ENCODE peak calls at places on chromosome 5, in eight cellular contexts. M, L, K, B, V, P, Z and U are unnamed samples.

GRCh38 chr5:7628248-7628647 is 222.7 kb downstream of the CFAP90 start:
- DNase-seq in K (no peak), L (no peak), P (no peak), V (no peak), M (no peak), B (no peak), Z (no peak), U (no peak)

GRCh38 chr5:126056851-126057622 is 366.2 kb upstream of the GRAMD2B start:
- DNase-seq in M (no peak), P (no peak), V (no peak), B (no peak), L (no peak), Z (no peak), K (no peak), U (no peak)

GRCh38 chr5:74227081-74227480 is 413.4 kb downstream of the ENC1 start:
- DNase-seq in B (no peak), L (no peak), V (no peak), M (no peak), K (no peak), Z (no peak), P (no peak), U (no peak)

GRCh38 chr5:91541696-91542095 is 158.6 kb upstream of the ARRDC3 start:
- DNase-seq in P (no peak), L (no peak), M (no peak), K (no peak), B (no peak), Z (no peak), V (no peak), U (no peak)

GRCh38 chr5:39523821-39524220 is 99.0 kb upstream of the DAB2 start:
- DNase-seq in V (no peak), L (no peak), B (no peak), Z (peak; percentile 86), K (no peak), M (no peak), P (no peak), U (no peak)

GRCh38 chr5:113507601-113508000 is 5.9 kb upstream of the YTHDC2 start:
- DNase-seq in P (no peak), V (no peak), M (no peak), Z (no peak), K (peak; percentile 19), B (no peak), L (no peak), U (no peak)

GRCh38 chr5:15897609-15898008 is 282.0 kb downstream of the MARCHF11 start:
- DNase-seq in Z (peak; percentile 54), L (no peak), K (no peak), P (no peak), V (no peak), B (no peak), M (no peak), U (no peak)

GRCh38 chr5:6492934-6493333 is 44.3 kb downstream of the UBE2QL1 start:
- DNase-seq in Z (no peak), L (no peak), K (no peak), M (no peak), B (no peak), V (no peak), P (no peak), U (no peak)

GRCh38 chr5:59618644-59619043 is 274.9 kb downstream of the PDE4D start:
- DNase-seq in V (no peak), K (no peak), P (no peak), Z (no peak), B (no peak), L (no peak), M (no peak), U (no peak)

GRCh38 chr5:114362197-114362976 is 517 bp downstream of the KCNN2 start:
- DNase-seq in P (peak; percentile 55), Z (no peak), L (no peak), B (no peak), K (peak; percentile 1), V (peak; percentile 84), M (peak; percentile 24), U (peak; percentile 67)

GRCh38 chr5:137216976-137217598 is 282.0 kb downstream of the SPOCK1 start:
- DNase-seq in B (no peak), P (no peak), M (no peak), V (no peak), L (no peak), Z (no peak), K (no peak), U (no peak)

GRCh38 chr5:151023651-151024050 is 3.3 kb downstream of the GPX3 start:
- DNase-seq in B (peak; percentile 38), K (no peak), V (no peak), M (no peak), P (no peak), Z (peak; percentile 32), L (peak; percentile 80), U (peak; percentile 72)

GRCh38 chr5:132266031-132266835 is 8.7 kb downstream of the PDLIM4 start:
- DNase-seq in P (no peak), K (no peak), Z (no peak), B (no peak), M (no peak), L (no peak), V (no peak), U (no peak)

GRCh38 chr5:157336423-157336744 is 70.5 kb downstream of the CYFIP2 start:
- DNase-seq in P (no peak), V (no peak), Z (no peak), L (no peak), K (no peak), B (no peak), M (peak; percentile 34), U (no peak)

GRCh38 chr5:45793638-45794532 is 97.7 kb upstream of the HCN1 start:
- DNase-seq in V (no peak), P (no peak), M (no peak), B (no peak), Z (no peak), K (no peak), L (no peak), U (no peak)

GRCh38 chr5:45799388-45799787 is 103.2 kb upstream of the HCN1 start:
- DNase-seq in M (no peak), V (no peak), B (no peak), P (no peak), Z (no peak), K (no peak), L (no peak), U (no peak)

GRCh38 chr5:45796959-45797553 is 100.9 kb upstream of the HCN1 start:
- DNase-seq in M (no peak), Z (no peak), L (no peak), B (peak; percentile 31), K (no peak), V (no peak), P (no peak), U (no peak)

GRCh38 chr5:45800331-45800730 is 104.2 kb upstream of the HCN1 start:
- DNase-seq in K (no peak), V (peak; percentile 28), M (no peak), P (no peak), Z (no peak), L (no peak), B (no peak), U (peak; percentile 33)

DNA sequence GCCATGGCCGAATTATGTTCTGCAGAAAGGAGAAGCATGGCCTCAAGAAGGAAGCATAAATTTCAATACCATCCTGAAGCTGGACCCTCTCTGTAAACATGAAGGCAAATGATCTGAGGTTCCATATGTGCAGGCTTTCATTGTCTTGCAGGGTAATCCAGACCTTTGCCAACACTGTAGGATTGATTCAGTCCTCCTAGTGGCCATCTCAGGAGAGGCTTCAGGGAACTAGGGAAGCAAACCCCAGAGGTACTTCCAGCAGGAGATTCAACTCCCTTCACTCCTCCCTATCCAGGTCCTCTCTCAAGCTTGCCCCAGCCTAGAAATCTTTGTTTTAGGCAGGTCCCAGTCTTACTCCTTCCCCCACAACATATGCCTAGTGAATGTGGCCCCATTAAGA is 99.3 kb upstream of the HCN1 start:
- DNase-seq in V (no peak), M (no peak), K (no peak), B (no peak), Z (no peak), L (no peak), P (no peak), U (no peak)
- TF ChIP-seq CTCF in V (no peak), M (no peak), K (no peak), B (no peak), Z (no peak), L (no peak), P (no peak), U (no peak)

GRCh38 chr5:111472579-111472978 is 39.8 kb downstream of the STARD4 start:
- DNase-seq in K (no peak), L (no peak), B (no peak), M (no peak), P (no peak), Z (no peak), V (no peak), U (no peak)

GRCh38 chr5:111472096-111472495 is 40.2 kb downstream of the STARD4 start:
- DNase-seq in Z (no peak), K (no peak), V (no peak), B (no peak), M (no peak), P (no peak), L (no peak), U (no peak)

GRCh38 chr5:111469293-111469896 is 42.9 kb downstream of the STARD4 start:
- DNase-seq in Z (no peak), L (no peak), V (no peak), B (no peak), K (no peak), M (no peak), P (no peak), U (no peak)

GRCh38 chr5:111469905-111470304 is 42.4 kb downstream of the STARD4 start:
- DNase-seq in L (no peak), V (no peak), K (no peak), B (no peak), P (no peak), Z (no peak), M (no peak), U (no peak)
- TF ChIP-seq CTCF in L (no peak), V (no peak), K (no peak), B (no peak), P (no peak), Z (peak; percentile 8), M (no peak), U (no peak)

DNA sequence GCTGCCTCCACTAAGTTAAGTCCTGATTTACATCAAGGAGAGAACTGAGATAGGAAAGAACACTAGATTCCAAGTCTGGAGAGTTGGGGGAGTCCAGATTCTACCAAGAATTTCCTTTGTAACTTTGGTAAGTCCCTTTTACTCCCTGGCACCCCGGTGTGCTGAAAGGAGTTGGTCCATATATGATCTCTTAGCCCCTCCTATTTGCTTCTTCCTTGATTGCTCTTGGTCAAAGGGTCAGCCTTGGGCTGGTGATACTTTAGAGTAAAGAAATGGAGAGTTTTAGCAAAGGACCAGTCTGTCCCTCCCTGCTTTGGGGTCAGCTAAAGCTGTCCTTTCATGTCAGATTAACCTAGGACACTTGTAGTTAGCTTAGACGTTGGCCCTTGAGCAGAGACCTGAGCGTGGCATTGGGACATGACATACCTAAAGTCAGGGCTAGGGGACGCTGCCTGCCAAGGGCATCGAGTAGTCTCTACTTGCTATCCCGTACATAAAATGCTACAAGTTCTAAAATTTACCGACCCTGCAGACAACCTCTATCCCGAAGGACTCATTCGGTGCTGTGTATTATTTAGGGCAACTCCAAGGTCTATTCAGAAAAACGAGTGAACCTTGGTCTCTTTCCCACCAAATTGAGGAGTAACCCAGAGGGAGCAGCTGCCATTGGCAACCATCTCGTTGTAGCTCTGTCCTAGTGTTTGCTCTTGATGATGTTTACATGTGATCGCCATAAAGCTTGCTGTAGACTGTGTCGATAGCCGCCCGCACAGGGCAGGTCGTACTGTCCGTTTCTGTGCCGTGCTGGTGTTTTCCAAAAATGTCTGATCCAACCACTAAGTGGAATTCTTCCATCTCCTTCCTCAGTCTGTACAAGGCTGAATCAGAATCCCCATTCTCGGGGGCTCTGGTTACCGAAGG is 94.3 kb downstream of the PDE6A start:
- DNase-seq in Z (no peak), P (no peak), V (no peak), L (no peak), B (no peak), K (no peak), M (no peak), U (no peak)
- TF ChIP-seq CTCF in Z (no peak), P (no peak), V (no peak), L (peak; percentile 12), B (no peak), K (no peak), M (no peak), U (no peak)

GRCh38 chr5:82031220-82032119 is 59.6 kb downstream of the ATG10 start:
- DNase-seq in Z (no peak), M (no peak), B (no peak), P (no peak), L (no peak), K (no peak), V (no peak), U (no peak)
- TF ChIP-seq CTCF in Z (no peak), M (no peak), B (no peak), P (no peak), L (no peak), K (no peak), V (no peak), U (no peak)